ENCODE peak calls at places on chromosome 10, in four cellular contexts. One of them, this sample, is unnamed.

GRCh38 chr10:70448236-70448635 is 6.8 kb upstream of the NODAL start:
- DNase-seq in stomach: no peak
- DNase-seq in heart left ventricle: no peak
- DNase-seq in body of pancreas: no peak
- DNase-seq in this sample: no peak

GRCh38 chr10:68133553-68133952 is 24.3 kb downstream of the MYPN start:
- DNase-seq in stomach: peak
- DNase-seq in heart left ventricle: peak
- DNase-seq in body of pancreas: no peak
- DNase-seq in this sample: no peak

GRCh38 chr10:129913021-129913695 is 50.9 kb downstream of the EBF3 start:
- DNase-seq in stomach: no peak
- DNase-seq in heart left ventricle: no peak
- DNase-seq in body of pancreas: no peak
- DNase-seq in this sample: no peak

GRCh38 chr10:125148576-125148975 is 11.8 kb downstream of the CTBP2 start:
- DNase-seq in stomach: no peak
- DNase-seq in heart left ventricle: no peak
- DNase-seq in body of pancreas: no peak
- DNase-seq in this sample: no peak

GRCh38 chr10:110414563-110415309 is 83.0 kb upstream of the DUSP5 start:
- DNase-seq in stomach: peak
- DNase-seq in heart left ventricle: no peak
- DNase-seq in body of pancreas: peak
- DNase-seq in this sample: no peak

GRCh38 chr10:17006631-17007161 is 122.9 kb downstream of the CUBN start:
- DNase-seq in stomach: no peak
- DNase-seq in heart left ventricle: peak
- DNase-seq in body of pancreas: no peak
- DNase-seq in this sample: no peak

GRCh38 chr10:13382759-13383753 is 35.0 kb upstream of the SEPHS1 start:
- DNase-seq in stomach: peak
- DNase-seq in heart left ventricle: no peak
- DNase-seq in body of pancreas: peak
- DNase-seq in this sample: peak

GRCh38 chr10:106734220-106734619 is 430.3 kb downstream of the SORCS1 start:
- DNase-seq in stomach: no peak
- DNase-seq in heart left ventricle: no peak
- DNase-seq in body of pancreas: no peak
- DNase-seq in this sample: no peak

GRCh38 chr10:71040890-71041590 is 152.7 kb upstream of the PCBD1 start:
- DNase-seq in stomach: no peak
- DNase-seq in heart left ventricle: no peak
- DNase-seq in body of pancreas: no peak
- DNase-seq in this sample: no peak

GRCh38 chr10:26517141-26517890 is 79.2 kb downstream of the APBB1IP start:
- DNase-seq in stomach: no peak
- DNase-seq in heart left ventricle: no peak
- DNase-seq in body of pancreas: no peak
- DNase-seq in this sample: no peak

GRCh38 chr10:91493313-91493712 is 83.2 kb downstream of the HECTD2 start:
- DNase-seq in stomach: no peak
- DNase-seq in heart left ventricle: no peak
- DNase-seq in body of pancreas: no peak
- DNase-seq in this sample: no peak

GRCh38 chr10:129967579-129968019 is 3.5 kb upstream of the EBF3 start:
- DNase-seq in stomach: no peak
- DNase-seq in heart left ventricle: no peak
- DNase-seq in body of pancreas: no peak
- DNase-seq in this sample: no peak

GRCh38 chr10:771647-772046 is 82.2 kb upstream of the DIP2C start:
- DNase-seq in stomach: no peak
- DNase-seq in heart left ventricle: no peak
- DNase-seq in body of pancreas: no peak
- DNase-seq in this sample: no peak

GRCh38 chr10:43921478-43921877 is 272.8 kb upstream of the ZNF32 start:
- DNase-seq in stomach: no peak
- DNase-seq in heart left ventricle: no peak
- DNase-seq in body of pancreas: no peak
- DNase-seq in this sample: no peak

GRCh38 chr10:87511526-87511925 is 6.8 kb downstream of the MINPP1 start:
- DNase-seq in stomach: no peak
- DNase-seq in heart left ventricle: no peak
- DNase-seq in body of pancreas: no peak
- DNase-seq in this sample: no peak

GRCh38 chr10:114220281-114220680 is 18.8 kb upstream of the VWA2 start:
- DNase-seq in stomach: no peak
- DNase-seq in heart left ventricle: no peak
- DNase-seq in body of pancreas: no peak
- DNase-seq in this sample: no peak

GRCh38 chr10:110354322-110354766 is 49.6 kb upstream of the SMNDC1 start:
- DNase-seq in stomach: peak
- DNase-seq in heart left ventricle: peak
- DNase-seq in body of pancreas: peak
- DNase-seq in this sample: peak

GRCh38 chr10:44773565-44773964 is 137.6 kb upstream of the TMEM72 start:
- DNase-seq in stomach: no peak
- DNase-seq in heart left ventricle: no peak
- DNase-seq in body of pancreas: no peak
- DNase-seq in this sample: no peak

GRCh38 chr10:33617381-33617780 is 282.9 kb upstream of the NRP1 start:
- DNase-seq in stomach: no peak
- DNase-seq in heart left ventricle: no peak
- DNase-seq in body of pancreas: no peak
- DNase-seq in this sample: no peak

GRCh38 chr10:1114355-1115261 is 58.4 kb downstream of the WDR37 start:
- DNase-seq in stomach: no peak
- DNase-seq in heart left ventricle: no peak
- DNase-seq in body of pancreas: no peak
- DNase-seq in this sample: no peak

GRCh38 chr10:16995867-16996529 is 133.6 kb downstream of the CUBN start:
- DNase-seq in stomach: no peak
- DNase-seq in heart left ventricle: no peak
- DNase-seq in body of pancreas: no peak
- DNase-seq in this sample: no peak

GRCh38 chr10:78304091-78305045 is 270.7 kb downstream of the RPS24 start:
- DNase-seq in stomach: no peak
- DNase-seq in heart left ventricle: no peak
- DNase-seq in body of pancreas: no peak
- DNase-seq in this sample: peak

GRCh38 chr10:32160866-32161265 is 104.6 kb upstream of the KIF5B start:
- DNase-seq in stomach: no peak
- DNase-seq in heart left ventricle: no peak
- DNase-seq in body of pancreas: no peak
- DNase-seq in this sample: no peak

GRCh38 chr10:14695833-14696232 is 78.9 kb downstream of the FAM107B start:
- DNase-seq in stomach: no peak
- DNase-seq in heart left ventricle: no peak
- DNase-seq in body of pancreas: no peak
- DNase-seq in this sample: no peak

GRCh38 chr10:69895759-69896158 is 94.1 kb downstream of the COL13A1 start:
- DNase-seq in stomach: no peak
- DNase-seq in heart left ventricle: peak
- DNase-seq in body of pancreas: no peak
- DNase-seq in this sample: no peak

GRCh38 chr10:48466611-48467240 is 138.1 kb downstream of the ARHGAP22 start:
- DNase-seq in stomach: peak
- DNase-seq in heart left ventricle: no peak
- DNase-seq in body of pancreas: peak
- DNase-seq in this sample: no peak

GRCh38 chr10:132395704-132396494 is 1.1 kb upstream of the PWWP2B start:
- DNase-seq in stomach: peak
- DNase-seq in heart left ventricle: peak
- DNase-seq in body of pancreas: peak
- DNase-seq in this sample: peak

GRCh38 chr10:107232013-107232412 is 67.5 kb upstream of the SORCS1 start:
- DNase-seq in stomach: no peak
- DNase-seq in heart left ventricle: no peak
- DNase-seq in body of pancreas: no peak
- DNase-seq in this sample: no peak

GRCh38 chr10:86953747-86954680 is 3.4 kb downstream of the MMRN2 start:
- DNase-seq in stomach: no peak
- DNase-seq in heart left ventricle: peak
- DNase-seq in body of pancreas: no peak
- DNase-seq in this sample: peak

GRCh38 chr10:3094565-3095168 is 27.3 kb downstream of the PFKP start:
- DNase-seq in stomach: no peak
- DNase-seq in heart left ventricle: no peak
- DNase-seq in body of pancreas: no peak
- DNase-seq in this sample: no peak

DNA sequence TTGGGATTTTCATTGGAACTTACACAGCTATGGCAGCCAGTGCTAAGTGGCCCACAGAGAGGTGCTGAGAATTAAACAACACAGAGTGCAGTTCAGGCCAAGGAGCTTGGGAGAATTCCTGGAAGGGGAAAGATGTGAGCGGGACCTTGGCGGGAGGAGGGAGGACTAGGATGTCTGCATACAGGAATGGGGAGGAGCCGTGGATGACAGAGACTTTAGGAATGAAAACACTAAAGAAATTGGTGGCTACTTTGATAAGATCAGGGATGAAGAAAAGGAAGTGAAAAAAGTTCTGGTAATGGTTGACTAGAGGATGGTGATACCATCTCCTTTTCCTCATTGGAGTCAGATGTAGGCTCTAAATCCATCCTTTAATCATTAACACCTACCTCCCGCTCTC is 234.2 kb upstream of the FZD8 start:
- DNase-seq in stomach: no peak
- DNase-seq in heart left ventricle: no peak
- DNase-seq in body of pancreas: no peak
- DNase-seq in this sample: no peak
- H3K27ac ChIP-seq in stomach: no peak
- H3K27ac ChIP-seq in heart left ventricle: no peak
- H3K27ac ChIP-seq in body of pancreas: no peak
- H3K27ac ChIP-seq in this sample: no peak

GRCh38 chr10:21525367-21526183 is at the start of gene SKIDA1:
- DNase-seq in stomach: peak
- DNase-seq in heart left ventricle: peak
- DNase-seq in body of pancreas: peak
- DNase-seq in this sample: peak
- TF ChIP-seq POLR2A in stomach: no peak
- TF ChIP-seq POLR2A in heart left ventricle: no peak
- TF ChIP-seq POLR2A in body of pancreas: peak
- TF ChIP-seq POLR2A in this sample: peak

DNA sequence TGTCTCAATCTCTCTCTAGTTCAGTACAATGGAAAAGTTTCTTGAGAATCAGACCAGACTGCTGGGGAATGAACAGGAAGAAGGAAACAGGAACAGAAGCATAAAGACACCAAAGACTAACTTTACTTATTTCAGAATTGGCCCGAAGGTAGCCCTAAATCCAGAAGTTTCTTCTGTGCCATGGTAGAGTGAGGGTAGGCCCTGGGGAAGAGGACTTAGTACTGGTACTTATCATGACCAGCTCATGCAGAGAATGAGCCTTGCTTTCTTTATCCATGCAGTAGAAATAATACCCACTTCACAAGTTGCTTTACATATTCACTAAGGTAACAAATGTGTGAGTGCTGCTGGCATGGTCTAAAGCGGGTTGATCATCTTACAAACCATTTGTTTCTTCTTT is 153.8 kb downstream of the CELF2 start:
- DNase-seq in stomach: no peak
- DNase-seq in heart left ventricle: no peak
- DNase-seq in body of pancreas: no peak
- DNase-seq in this sample: no peak
- H3K27ac ChIP-seq in stomach: peak
- H3K27ac ChIP-seq in heart left ventricle: no peak
- H3K27ac ChIP-seq in body of pancreas: peak
- H3K27ac ChIP-seq in this sample: peak

GRCh38 chr10:97821308-97822038 is 28.2 kb upstream of the GOLGA7B start:
- DNase-seq in stomach: no peak
- DNase-seq in heart left ventricle: peak
- DNase-seq in body of pancreas: no peak
- DNase-seq in this sample: no peak

GRCh38 chr10:97825020-97825739 is 24.5 kb upstream of the GOLGA7B start:
- DNase-seq in stomach: no peak
- DNase-seq in heart left ventricle: no peak
- DNase-seq in body of pancreas: no peak
- DNase-seq in this sample: no peak

GRCh38 chr10:97823734-97824133 is 25.9 kb upstream of the GOLGA7B start:
- DNase-seq in stomach: no peak
- DNase-seq in heart left ventricle: peak
- DNase-seq in body of pancreas: no peak
- DNase-seq in this sample: no peak

GRCh38 chr10:97820305-97820704 is 29.3 kb upstream of the GOLGA7B start:
- DNase-seq in stomach: no peak
- DNase-seq in heart left ventricle: no peak
- DNase-seq in body of pancreas: no peak
- DNase-seq in this sample: no peak

DNA sequence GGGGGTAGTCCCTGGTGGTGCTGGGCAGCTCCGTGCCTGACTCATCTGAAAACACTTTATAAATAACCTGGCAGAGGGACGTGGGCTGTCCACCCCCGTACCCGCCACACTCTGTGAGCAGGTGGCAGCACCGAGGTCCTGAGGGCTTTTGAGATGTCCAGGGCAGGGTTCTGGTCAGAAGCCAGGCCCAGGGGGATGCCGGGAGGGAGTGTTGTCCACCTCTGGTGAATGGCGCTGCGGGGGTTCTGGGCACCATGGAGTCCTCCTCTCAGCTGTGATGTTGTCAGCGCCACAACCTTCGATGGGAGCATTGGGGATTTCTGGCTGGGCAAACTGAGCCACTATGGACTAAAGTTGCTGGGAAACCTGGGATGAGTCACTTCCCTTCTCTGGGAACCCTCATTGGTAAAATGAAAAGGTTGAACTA is 27.4 kb upstream of the GOLGA7B start:
- DNase-seq in stomach: no peak
- DNase-seq in heart left ventricle: peak
- DNase-seq in body of pancreas: peak
- DNase-seq in this sample: no peak
- TF ChIP-seq POLR2A in stomach: no peak
- TF ChIP-seq POLR2A in heart left ventricle: no peak
- TF ChIP-seq POLR2A in body of pancreas: no peak
- TF ChIP-seq POLR2A in this sample: no peak